ENCODE peak calls at places on chromosomes 2 and 18, in five cellular contexts. U is A549, G is lung, O is body of pancreas, A is left ventricle myocardium inferior. C is an unnamed sample.

GRCh38 chr2:238574490-238575271 is 148.0 kb downstream of the ASB1 start:
- DNase-seq in U (no peak), G (no peak), O (no peak), A (no peak), C (no peak)

GRCh38 chr2:119694994-119695521 is 16.1 kb downstream of the TMEM177 start:
- DNase-seq in U (no peak), G (peak), O (peak), A (no peak), C (no peak)

GRCh38 chr2:145905371-145905770 is 1385.5 kb upstream of the ZEB2 start:
- DNase-seq in U (no peak), G (no peak), O (no peak), A (no peak), C (peak)

GRCh38 chr2:241892299-241893137 is 23.0 kb downstream of the RTP5 start:
- DNase-seq in U (no peak), G (no peak), O (no peak), A (no peak), C (no peak)

GRCh38 chr2:151767536-151767935 is 33.3 kb upstream of the NEB start:
- DNase-seq in U (no peak), G (no peak), O (no peak), A (no peak), C (no peak)

GRCh38 chr18:13660510-13660909 is 65.8 kb downstream of the FAM210A start:
- DNase-seq in U (no peak), G (no peak), O (no peak), A (no peak), C (no peak)

GRCh38 chr2:63819765-63820717 is 21.7 kb upstream of the UGP2 start:
- DNase-seq in U (no peak), G (no peak), O (peak), A (peak), C (no peak)

GRCh38 chr2:105072039-105072438 is 34.2 kb downstream of the MRPS9 start:
- DNase-seq in U (no peak), G (no peak), O (no peak), A (no peak), C (no peak)

GRCh38 chr18:52723456-52724065 is 383.6 kb downstream of the DCC start:
- DNase-seq in U (no peak), G (no peak), O (no peak), A (no peak), C (no peak)

GRCh38 chr2:27296466-27296865 is 11.8 kb downstream of the UCN start:
- DNase-seq in U (no peak), G (no peak), O (no peak), A (no peak), C (no peak)

GRCh38 chr2:19863303-19864041 is 38.3 kb downstream of the TTC32 start:
- DNase-seq in U (peak), G (peak), O (peak), A (peak), C (peak)

GRCh38 chr2:72983500-72984039 is 66.3 kb downstream of the EMX1 start:
- DNase-seq in U (no peak), G (no peak), O (peak), A (no peak), C (no peak)

GRCh38 chr2:120702061-120702460 is 33.6 kb upstream of the GLI2 start:
- DNase-seq in U (no peak), G (no peak), O (no peak), A (no peak), C (no peak)

GRCh38 chr2:39780825-39781600 is 2.0 kb upstream of the THUMPD2 start:
- DNase-seq in U (no peak), G (no peak), O (no peak), A (no peak), C (no peak)

GRCh38 chr2:39778775-39779751 is at the start of gene THUMPD2:
- DNase-seq in U (peak), G (peak), O (peak), A (peak), C (peak)

GRCh38 chr2:39781697-39782096 is 2.6 kb upstream of the THUMPD2 start:
- DNase-seq in U (no peak), G (no peak), O (no peak), A (no peak), C (no peak)

GRCh38 chr2:39778233-39778632 is 825 bp downstream of the THUMPD2 start:
- DNase-seq in U (peak), G (no peak), O (no peak), A (no peak), C (no peak)

DNA sequence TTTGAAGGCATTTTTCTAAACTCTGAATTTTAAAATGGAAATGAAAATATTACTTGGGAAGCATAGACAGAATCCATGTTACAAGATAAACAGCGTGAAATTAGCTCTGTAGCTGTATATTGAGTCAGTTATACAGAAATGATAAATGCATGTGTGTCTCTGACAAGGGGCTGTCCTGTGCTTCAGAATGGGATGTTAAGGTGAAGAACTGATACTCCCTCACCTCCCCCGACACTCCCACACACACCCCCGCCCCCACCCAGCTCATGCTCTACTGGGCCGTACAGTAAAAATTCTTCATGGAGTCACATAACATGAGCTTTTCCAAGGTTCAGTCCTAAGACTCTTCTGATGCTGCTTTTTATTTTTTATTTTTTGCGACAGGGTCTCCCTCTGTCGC is 868 bp upstream of the THUMPD2 start:
- DNase-seq in U (no peak), G (no peak), O (no peak), A (no peak), C (no peak)
- H3K27ac ChIP-seq in U (no peak), G (no peak), O (no peak), A (peak), C (no peak)

GRCh38 chr18:51195602-51196115 is 1.8 kb downstream of the MEX3C start:
- DNase-seq in U (peak), G (no peak), O (peak), A (no peak), C (peak)
- H3K27ac ChIP-seq in U (peak), G (peak), O (peak), A (peak), C (no peak)

GRCh38 chr18:45932708-45933107 is 34.4 kb downstream of the EPG5 start:
- DNase-seq in U (no peak), G (no peak), O (no peak), A (no peak), C (no peak)

GRCh38 chr18:45940724-45941123 is 26.4 kb downstream of the EPG5 start:
- DNase-seq in U (no peak), G (no peak), O (no peak), A (no peak), C (no peak)

GRCh38 chr18:45938488-45938935 is 28.6 kb downstream of the EPG5 start:
- DNase-seq in U (no peak), G (no peak), O (no peak), A (no peak), C (no peak)

GRCh38 chr18:45930953-45931352 is 36.2 kb downstream of the EPG5 start:
- DNase-seq in U (no peak), G (no peak), O (no peak), A (no peak), C (no peak)

DNA sequence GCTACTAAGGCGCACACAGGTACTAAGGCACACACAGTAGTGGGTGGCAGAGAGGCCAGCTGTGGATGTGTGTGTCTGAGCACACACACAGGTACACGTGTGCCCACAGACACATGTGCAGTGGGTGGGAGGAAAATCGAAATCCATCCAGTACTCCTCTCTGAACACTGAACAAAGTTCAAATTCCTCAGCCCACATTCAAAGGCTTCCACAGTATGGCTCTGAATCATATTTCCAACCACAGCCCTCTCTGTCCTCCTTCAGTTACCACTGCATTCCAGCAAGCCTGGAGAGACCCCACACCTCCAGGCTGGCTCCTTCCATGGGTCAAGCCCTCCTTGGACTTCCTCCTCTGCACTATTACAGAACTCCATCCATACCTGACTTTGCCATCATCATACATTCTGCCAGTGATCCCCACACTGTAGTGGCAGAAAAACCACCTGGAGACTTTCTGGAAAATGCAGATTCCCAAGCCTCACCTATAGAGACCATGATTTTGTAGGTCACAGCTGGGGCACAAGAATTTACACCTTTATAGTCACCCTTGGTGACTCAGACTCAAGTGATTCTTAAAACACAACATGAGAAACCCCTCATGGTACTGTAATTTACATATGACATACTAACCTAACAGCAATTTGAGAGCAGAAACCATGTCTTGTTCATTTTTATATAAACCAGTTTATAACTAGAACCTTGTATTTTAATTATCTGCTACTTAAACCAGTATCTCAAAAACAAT is 31.4 kb downstream of the EPG5 start:
- DNase-seq in U (no peak), G (no peak), O (no peak), A (no peak), C (no peak)
- H3K27ac ChIP-seq in U (no peak), G (no peak), O (no peak), A (no peak), C (no peak)

GRCh38 chr18:35334183-35334582 is 10.0 kb downstream of the ZNF24 start:
- DNase-seq in U (no peak), G (no peak), O (no peak), A (no peak), C (no peak)
- H3K27ac ChIP-seq in U (no peak), G (no peak), O (no peak), A (no peak), C (no peak)

GRCh38 chr18:23134780-23135678 is at the start of gene CABLES1:
- DNase-seq in U (peak), G (peak), O (peak), A (peak), C (peak)

GRCh38 chr18:23135679-23136325 is 517 bp downstream of the CABLES1 start:
- DNase-seq in U (no peak), G (peak), O (peak), A (peak), C (peak)

GRCh38 chr18:23137788-23138216 is 2.5 kb downstream of the CABLES1 start:
- DNase-seq in U (no peak), G (no peak), O (no peak), A (no peak), C (no peak)

GRCh38 chr18:23137093-23137640 is 1.9 kb downstream of the CABLES1 start:
- DNase-seq in U (no peak), G (peak), O (no peak), A (no peak), C (no peak)

GRCh38 chr18:23136326-23137092 is 1.2 kb downstream of the CABLES1 start:
- DNase-seq in U (no peak), G (peak), O (peak), A (peak), C (peak)
- H3K27ac ChIP-seq in U (peak), G (no peak), O (no peak), A (peak), C (peak)

DNA sequence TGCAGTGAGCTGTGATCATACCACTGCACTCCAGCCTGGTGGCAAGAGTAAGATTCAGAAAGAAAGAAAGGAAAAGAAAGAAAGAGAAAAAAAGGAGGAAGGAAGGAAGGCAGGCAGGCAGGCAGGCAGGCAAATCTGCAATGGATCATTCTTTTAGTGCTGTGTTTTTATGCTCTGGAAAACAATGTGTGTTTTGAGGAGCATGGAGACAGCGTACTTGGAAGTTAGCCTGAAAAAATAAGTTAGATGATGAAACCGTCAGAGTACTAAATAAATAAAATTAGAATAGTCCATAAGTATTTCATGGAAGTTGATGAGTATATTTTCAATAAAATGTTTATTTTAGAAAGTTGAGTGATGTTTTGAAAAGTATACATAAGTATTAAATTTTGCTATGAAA is 366.4 kb upstream of the CDH20 start:
- DNase-seq in U (no peak), G (no peak), O (no peak), A (no peak), C (no peak)
- H3K27ac ChIP-seq in U (no peak), G (no peak), O (no peak), A (no peak), C (no peak)

DNA sequence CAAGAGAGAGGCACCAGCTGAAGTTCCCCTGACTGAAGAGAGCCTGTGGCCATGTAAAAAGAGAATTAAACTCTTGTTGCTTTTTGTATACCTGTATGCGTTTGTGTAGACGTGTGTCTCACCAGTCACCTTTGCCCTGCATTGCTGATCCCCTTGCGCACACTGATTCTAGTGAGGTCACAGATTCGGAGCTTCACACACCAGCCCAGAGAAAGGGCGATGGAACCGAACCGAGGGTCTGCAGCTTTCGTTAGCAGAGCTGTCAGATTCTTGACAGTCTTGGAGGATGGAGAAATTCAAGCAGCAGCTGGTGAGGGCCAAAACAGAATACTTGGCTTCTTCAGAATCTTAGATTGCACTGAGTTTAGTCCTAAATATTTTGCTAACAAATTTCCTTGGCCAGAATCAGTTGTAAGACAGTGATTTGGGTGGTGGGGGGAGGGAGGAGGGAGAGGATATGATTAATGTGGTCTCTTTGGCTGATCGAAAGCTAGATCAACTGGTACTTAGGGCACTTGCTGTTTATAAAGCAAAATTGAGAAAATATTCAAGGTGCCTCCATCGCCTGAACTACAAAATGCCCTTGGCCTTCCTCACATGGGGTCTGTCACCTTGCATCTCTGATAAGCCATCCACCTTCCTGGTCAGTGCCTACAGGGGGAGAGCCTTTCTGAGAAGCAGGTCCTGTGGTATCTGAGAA is 123.4 kb downstream of the CABLES1 start:
- DNase-seq in U (no peak), G (no peak), O (no peak), A (no peak), C (peak)
- H3K27ac ChIP-seq in U (no peak), G (no peak), O (no peak), A (peak), C (peak)

GRCh38 chr2:187377335-187377734 is 70.7 kb downstream of the CALCRL start:
- DNase-seq in U (no peak), G (no peak), O (no peak), A (no peak), C (no peak)
- H3K27ac ChIP-seq in U (no peak), G (no peak), O (no peak), A (peak), C (no peak)

GRCh38 chr2:227509824-227510619 is 38.1 kb downstream of the AGFG1 start:
- DNase-seq in U (no peak), G (no peak), O (no peak), A (no peak), C (peak)
- H3K27ac ChIP-seq in U (peak), G (no peak), O (no peak), A (no peak), C (peak)

GRCh38 chr2:2524340-2524941 is 193.4 kb upstream of the MYT1L start:
- DNase-seq in U (no peak), G (no peak), O (no peak), A (no peak), C (no peak)
- H3K27ac ChIP-seq in U (no peak), G (no peak), O (no peak), A (no peak), C (no peak)

C was measured in PC-3.